ENCODE peak calls at places on chromosome X, in seven cellular contexts. A is left ventricle myocardium superior, S is GDM1, M is hippocampal formation, Z is HFF-Myc, I is amniotic stem cell, L is HL-60. E is an unnamed sample.

GRCh38 chrX:69808375-69808774 is 192.5 kb downstream of the EDA start:
- DNase-seq in A (no peak), S (no peak), M (no peak), Z (no peak), I (no peak), L (no peak), E (no peak)

GRCh38 chrX:31440546-31440945 is 368.7 kb upstream of the FTHL17 start:
- DNase-seq in A (no peak), S (no peak), M (no peak), Z (no peak), I (no peak), L (no peak), E (no peak)

GRCh38 chrX:119236599-119237525 is 777 bp downstream of the PGRMC1 start:
- DNase-seq in A (peak; percentile 41), S (no peak), M (peak; percentile 30), Z (no peak), I (peak; percentile 3), L (peak; percentile 4), E (peak; percentile 20)

GRCh38 chrX:138711399-138712347 is at the start of gene FGF13:
- DNase-seq in A (peak; percentile 28), S (no peak), M (no peak), Z (no peak), I (no peak), L (no peak), E (peak; percentile 10)

GRCh38 chrX:10534611-10535010 is 85.8 kb downstream of the MID1 start:
- DNase-seq in A (no peak), S (no peak), M (no peak), Z (no peak), I (no peak), L (no peak), E (no peak)

GRCh38 chrX:8668797-8669196 is 63.1 kb downstream of the ANOS1 start:
- DNase-seq in A (no peak), S (no peak), M (no peak), Z (no peak), I (no peak), L (peak; percentile 4), E (no peak)

GRCh38 chrX:105063743-105064142 is 156.8 kb downstream of the TEX13A start:
- DNase-seq in A (no peak), S (no peak), M (no peak), Z (no peak), I (no peak), L (no peak), E (no peak)

GRCh38 chrX:153469811-153470410 is 465 bp downstream of the HAUS7 start:
- DNase-seq in A (no peak), S (no peak), M (no peak), Z (no peak), I (no peak), L (peak; percentile 35), E (no peak)

GRCh38 chrX:9333873-9334272 is 131.0 kb upstream of the TBL1X start:
- DNase-seq in A (no peak), S (no peak), M (no peak), Z (no peak), I (no peak), L (no peak), E (no peak)

GRCh38 chrX:46662594-46662993 is 89.0 kb downstream of the CHST7 start:
- DNase-seq in A (no peak), S (no peak), M (no peak), Z (no peak), I (no peak), L (no peak), E (no peak)

GRCh38 chrX:132022115-132022862 is 813 bp upstream of the STK26 start:
- DNase-seq in A (no peak), S (no peak), M (no peak), Z (no peak), I (no peak), L (peak; percentile 23), E (no peak)

GRCh38 chrX:124555036-124555595 is 208.8 kb downstream of the SH2D1A start:
- DNase-seq in A (no peak), S (no peak), M (no peak), Z (peak; percentile 24), I (peak; percentile 50), L (no peak), E (no peak)

GRCh38 chrX:45445745-45446412 is 245.2 kb upstream of the DIPK2B start:
- DNase-seq in A (no peak), S (no peak), M (no peak), Z (peak; percentile 45), I (peak; percentile 44), L (no peak), E (no peak)

GRCh38 chrX:7889138-7889537 is 38.1 kb downstream of the PNPLA4 start:
- DNase-seq in A (no peak), S (no peak), M (no peak), Z (no peak), I (no peak), L (no peak), E (no peak)

GRCh38 chrX:49163555-49164419 is 1.2 kb downstream of the MAGIX start:
- DNase-seq in A (peak; percentile 94), S (peak; percentile 82), M (peak; percentile 85), Z (no peak), I (no peak), L (peak; percentile 77), E (peak; percentile 88)

GRCh38 chrX:136106920-136107534 is 40.3 kb upstream of the FHL1 start:
- DNase-seq in A (no peak), S (no peak), M (no peak), Z (no peak), I (no peak), L (no peak), E (no peak)

GRCh38 chrX:16970977-16971376 is 24.5 kb downstream of the REPS2 start:
- DNase-seq in A (no peak), S (no peak), M (no peak), Z (no peak), I (no peak), L (no peak), E (no peak)

GRCh38 chrX:37896491-37896890 is 49.1 kb upstream of the DYNLT3 start:
- DNase-seq in A (no peak), S (no peak), M (no peak), Z (no peak), I (no peak), L (no peak), E (no peak)

GRCh38 chrX:47047989-47048388 is 30.3 kb upstream of the RGN start:
- DNase-seq in A (no peak), S (no peak), M (no peak), Z (no peak), I (no peak), L (no peak), E (no peak)

GRCh38 chrX:112694062-112694461 is 14.3 kb upstream of the LHFPL1 start:
- DNase-seq in A (no peak), S (no peak), M (no peak), Z (no peak), I (no peak), L (no peak), E (no peak)

GRCh38 chrX:427812-428725 is 41.4 kb upstream of the PPP2R3B start:
- DNase-seq in A (no peak), S (no peak), M (no peak), Z (no peak), I (no peak), L (peak; percentile 27), E (no peak)

GRCh38 chrX:38175140-38175539 is 45.5 kb downstream of the SRPX start:
- DNase-seq in A (no peak), S (no peak), M (no peak), Z (no peak), I (no peak), L (peak; percentile 33), E (no peak)

GRCh38 chrX:110442631-110443030 is 84.0 kb downstream of the RTL9 start:
- DNase-seq in A (no peak), S (no peak), M (no peak), Z (no peak), I (no peak), L (peak; percentile 24), E (no peak)

GRCh38 chrX:46791927-46792825 is 33.3 kb upstream of the SLC9A7 start:
- DNase-seq in A (no peak), S (peak; percentile 29), M (no peak), Z (peak; percentile 67), I (peak; percentile 66), L (peak; percentile 43), E (no peak)

GRCh38 chrX:96424007-96424406 is 260.6 kb upstream of the DIAPH2 start:
- DNase-seq in A (no peak), S (no peak), M (no peak), Z (no peak), I (no peak), L (peak; percentile 31), E (no peak)

GRCh38 chrX:115898382-115899001 is 272.1 kb upstream of the AGTR2 start:
- DNase-seq in A (no peak), S (peak; percentile 71), M (peak; percentile 39), Z (no peak), I (no peak), L (peak; percentile 72), E (no peak)

GRCh38 chrX:109848451-109849050 is 115.5 kb upstream of the ACSL4 start:
- DNase-seq in A (no peak), S (peak; percentile 9), M (no peak), Z (no peak), I (no peak), L (no peak), E (no peak)

GRCh38 chrX:39675619-39676018 is 422.1 kb downstream of the BCOR start:
- DNase-seq in A (peak; percentile 76), S (no peak), M (no peak), Z (no peak), I (no peak), L (no peak), E (peak; percentile 73)

GRCh38 chrX:15059488-15059887 is 186.3 kb downstream of the MOSPD2 start:
- DNase-seq in A (no peak), S (no peak), M (no peak), Z (no peak), I (no peak), L (no peak), E (no peak)

GRCh38 chrX:115972717-115973116 is 197.8 kb upstream of the AGTR2 start:
- DNase-seq in A (no peak), S (no peak), M (no peak), Z (no peak), I (no peak), L (no peak), E (no peak)

GRCh38 chrX:147891886-147892285 is 19.8 kb upstream of the FMR1 start:
- DNase-seq in A (no peak), S (no peak), M (no peak), Z (no peak), I (no peak), L (no peak), E (no peak)

GRCh38 chrX:68830486-68831404 is 1.9 kb downstream of the EFNB1 start:
- DNase-seq in A (no peak), S (no peak), M (no peak), Z (no peak), I (no peak), L (no peak), E (no peak)

GRCh38 chrX:140229187-140229586 is 263.9 kb upstream of the CXorf66 start:
- DNase-seq in A (no peak), S (no peak), M (no peak), Z (no peak), I (no peak), L (no peak), E (no peak)

GRCh38 chrX:97597954-97598353 is 714.2 kb downstream of the RPA4 start:
- DNase-seq in A (no peak), S (no peak), M (no peak), Z (no peak), I (no peak), L (no peak), E (no peak)

GRCh38 chrX:21528076-21528475 is 130.1 kb downstream of the KLHL34 start:
- DNase-seq in A (no peak), S (no peak), M (no peak), Z (no peak), I (no peak), L (no peak), E (no peak)

GRCh38 chrX:96837808-96838207 is 45.9 kb upstream of the RPA4 start:
- DNase-seq in A (no peak), S (no peak), M (no peak), Z (no peak), I (no peak), L (no peak), E (no peak)

GRCh38 chrX:1657367-1658082 is 42.7 kb downstream of the ASMT start:
- DNase-seq in A (no peak), S (peak; percentile 65), M (no peak), Z (no peak), I (no peak), L (peak; percentile 64), E (no peak)

GRCh38 chrX:17860811-17861495 is at the start of gene RAI2:
- DNase-seq in A (peak; percentile 59), S (no peak), M (no peak), Z (no peak), I (no peak), L (no peak), E (peak; percentile 35)